ENCODE peak calls at places on chromosomes 6 and 20, in six cellular contexts. N, F, A, E, R and V are unnamed samples.

GRCh38 chr20:38726849-38727601 is 2.7 kb downstream of the SLC32A1 start:
- DNase-seq in N (no peak), F (no peak), A (no peak), E (no peak), R (no peak), V (no peak)

GRCh38 chr6:98054453-98054852 is 771.4 kb upstream of the MMS22L start:
- DNase-seq in N (no peak), F (peak; percentile 39), A (no peak), E (no peak), R (no peak), V (no peak)

GRCh38 chr6:32152414-32153251 is 894 bp upstream of the PRRT1 start:
- DNase-seq in N (no peak), F (peak; percentile 27), A (peak; percentile 58), E (no peak), R (no peak), V (no peak)

GRCh38 chr6:104941694-104942177 is 15.2 kb upstream of the LIN28B start:
- DNase-seq in N (no peak), F (no peak), A (no peak), E (no peak), R (no peak), V (no peak)

GRCh38 chr6:168050861-168051586 is 28.0 kb downstream of the FRMD1 start:
- DNase-seq in N (no peak), F (no peak), A (no peak), E (peak; percentile 39), R (no peak), V (no peak)

GRCh38 chr6:4987427-4987826 is 16.4 kb downstream of the RPP40 start:
- DNase-seq in N (no peak), F (no peak), A (no peak), E (no peak), R (no peak), V (no peak)

GRCh38 chr6:168607272-168608112 is 166.5 kb downstream of the SMOC2 start:
- DNase-seq in N (no peak), F (no peak), A (no peak), E (no peak), R (no peak), V (no peak)

GRCh38 chr6:148364056-148364844 is 21.6 kb downstream of the SASH1 start:
- DNase-seq in N (no peak), F (peak; percentile 76), A (peak; percentile 72), E (no peak), R (no peak), V (no peak)

GRCh38 chr6:116779569-116780164 is 14.1 kb upstream of the FAM162B start:
- DNase-seq in N (no peak), F (peak; percentile 21), A (no peak), E (no peak), R (no peak), V (no peak)

DNA sequence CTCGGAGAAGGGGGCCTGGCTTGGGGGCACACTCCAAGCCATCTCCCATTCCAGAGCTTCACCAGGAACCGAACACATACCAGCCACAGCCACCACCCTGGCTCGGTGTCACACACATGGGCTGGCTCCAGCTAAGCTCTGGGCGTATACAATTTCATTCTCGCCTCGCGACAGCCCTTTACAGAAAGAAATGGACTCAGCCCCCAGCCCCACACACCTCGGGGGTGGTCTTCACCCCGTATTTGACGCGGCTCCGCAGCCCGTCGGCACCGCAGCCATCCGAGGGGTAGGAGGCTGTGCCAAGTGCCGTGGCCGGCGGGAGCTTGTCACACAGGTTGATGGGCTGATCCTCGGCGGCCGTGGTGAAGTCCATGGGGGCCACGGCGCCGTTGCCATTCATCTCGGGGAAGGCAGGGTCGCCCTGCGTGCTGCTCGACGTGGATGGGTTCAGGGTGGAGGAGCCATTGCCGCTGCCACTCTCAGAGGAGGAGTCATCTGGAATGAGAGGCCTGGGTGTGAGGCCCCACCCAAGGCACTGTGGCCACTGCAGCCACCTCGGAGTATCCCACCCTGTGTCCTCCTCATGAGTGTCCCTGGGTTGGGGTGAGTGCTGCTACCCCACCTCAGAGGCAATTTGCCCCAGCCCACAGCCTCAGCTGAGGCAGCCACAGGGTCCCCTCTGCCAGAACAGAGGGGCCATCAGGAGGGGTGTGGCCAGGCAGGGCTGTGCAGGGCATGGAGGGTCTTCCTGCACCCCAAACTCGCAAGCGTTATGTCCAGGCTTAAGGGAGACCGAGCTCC is 98.0 kb downstream of the ASXL1 start:
- DNase-seq in N (no peak), F (no peak), A (no peak), E (no peak), R (no peak), V (no peak)
- H3K27ac ChIP-seq in N (no peak overlapping the region), F (no peak overlapping the region), A (no peak overlapping the region), E (no peak overlapping the region), R (no peak overlapping the region), V (no peak overlapping the region)

GRCh38 chr6:106757267-106757666 is 127.9 kb downstream of the QRSL1 start:
- DNase-seq in N (no peak), F (no peak), A (no peak), E (no peak), R (no peak), V (no peak)
- H3K27ac ChIP-seq in N (no peak overlapping the region), F (no peak overlapping the region), A (no peak overlapping the region), E (no peak overlapping the region), R (no peak overlapping the region), V (no peak overlapping the region)

GRCh38 chr6:144722925-144723324 is 437.8 kb downstream of the UTRN start:
- DNase-seq in N (no peak), F (no peak), A (no peak), E (no peak), R (no peak), V (no peak)
- H3K27ac ChIP-seq in N (no peak overlapping the region), F (no peak overlapping the region), A (no peak overlapping the region), E (no peak overlapping the region), R (no peak overlapping the region), V (no peak overlapping the region)

GRCh38 chr6:35473075-35473848 is 5.1 kb downstream of the RPL10A start:
- DNase-seq in N (no peak), F (no peak), A (no peak), E (no peak), R (no peak), V (no peak)
- H3K27ac ChIP-seq in N (no peak overlapping the region), F (no peak overlapping the region), A (no peak overlapping the region), E (no peak overlapping the region), R (no peak overlapping the region), V (no peak overlapping the region)

GRCh38 chr6:89669002-89669401 is 30.5 kb upstream of the LYRM2 start:
- DNase-seq in N (no peak), F (peak; percentile 56), A (peak; percentile 70), E (no peak), R (no peak), V (no peak)
- H3K27ac ChIP-seq in N (no peak overlapping the region), F (no peak overlapping the region), A (peak overlapping the region; percentile 3), E (no peak overlapping the region), R (peak overlapping the region; percentile 8), V (no peak overlapping the region)

DNA sequence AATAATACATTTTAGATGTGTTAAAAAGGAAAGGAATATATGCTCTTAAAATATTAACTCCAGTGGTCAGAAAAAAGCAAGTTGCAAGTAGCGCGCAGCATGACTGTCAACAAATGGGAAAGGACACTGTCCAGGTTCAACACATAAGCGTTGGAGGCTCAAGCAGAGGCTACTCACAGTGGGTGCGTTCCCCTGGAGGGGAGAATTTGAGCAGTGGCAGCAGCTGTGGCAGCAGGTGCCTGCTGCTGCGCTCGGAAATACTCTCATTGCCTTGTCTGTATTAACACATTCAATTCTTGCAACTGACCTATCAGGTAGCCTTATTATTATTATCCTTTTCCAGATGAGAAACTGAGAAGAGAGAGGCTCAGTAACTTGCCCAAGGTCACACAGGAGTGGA is 21.9 kb upstream of the CCN6 start:
- DNase-seq in N (no peak), F (no peak), A (no peak), E (no peak), R (no peak), V (no peak)
- H3K27ac ChIP-seq in N (no peak overlapping the region), F (no peak overlapping the region), A (no peak overlapping the region), E (no peak overlapping the region), R (no peak overlapping the region), V (no peak overlapping the region)